ENCODE peak calls at places on chromosomes 3 and 15, in ten cellular contexts. Q is activated T-cell treated with anti-CD3 and anti-CD28 coated beads, Interleukin-2, amount 50 U/mL, for 48 hours; T is NCI-H2081; E is body of pancreas; G is GF-D8; C is astrocyte of the spinal cord; X is non-pigmented ciliary epithelial cell; B is stimulated activated CD4-positive, alpha-beta T cell treated with anti-CD3 and anti-CD28 coated beads, TNF-alpha, amount 100 ng/mL, for 4 hours; V is ELR; P is NCI-H748 treated with DMSO at 0.1 percent for 48 hours. A is an unnamed sample.

GRCh38 chr3:156747046-156747445 is 72.7 kb downstream of the TIPARP start:
- DNase-seq in T (no peak), V (no peak), G (no peak), X (no peak), B (no peak), C (no peak), Q (no peak), P (no peak), E (no peak), A (no peak)

GRCh38 chr3:2822611-2823010 is 287.6 kb downstream of the IL5RA start:
- DNase-seq in P (no peak), C (no peak), Q (no peak), G (no peak), X (no peak), V (no peak), B (no peak), E (no peak), T (no peak), A (no peak)

GRCh38 chr15:90596943-90597342 is 67.2 kb downstream of the CRTC3 start:
- DNase-seq in G (no peak), Q (no peak), V (no peak), P (no peak), X (no peak), C (no peak), T (no peak), E (no peak), B (no peak), A (no peak)

GRCh38 chr3:130395916-130396315 is 50.4 kb downstream of the COL6A5 start:
- DNase-seq in P (peak), G (no peak), T (no peak), C (peak), E (no peak), X (peak), B (no peak), Q (no peak), V (peak), A (peak)

GRCh38 chr3:197023241-197023997 is 6.2 kb downstream of the MELTF start:
- DNase-seq in T (peak), G (no peak), E (no peak), B (no peak), V (no peak), Q (peak), P (no peak), C (no peak), X (no peak), A (peak)

GRCh38 chr3:12753275-12754028 is 5.6 kb downstream of the TMEM40 start:
- DNase-seq in X (no peak), T (no peak), P (no peak), E (no peak), C (no peak), Q (no peak), G (no peak), B (no peak), V (no peak), A (peak)

GRCh38 chr3:121918779-121919483 is 24.7 kb downstream of the SLC15A2 start:
- DNase-seq in E (no peak), T (no peak), P (no peak), V (peak), Q (no peak), C (no peak), X (no peak), B (no peak), G (no peak), A (no peak)

GRCh38 chr3:129627350-129628168 is 21.1 kb upstream of the PLXND1 start:
- DNase-seq in T (peak), G (peak), V (peak), B (peak), C (peak), P (peak), E (peak), Q (peak), X (no peak), A (peak)

GRCh38 chr3:32146669-32147315 is 40.4 kb downstream of the GPD1L start:
- DNase-seq in C (no peak), V (no peak), B (no peak), T (no peak), E (no peak), X (no peak), P (no peak), Q (no peak), G (peak), A (no peak)